ENCODE peak calls at places on chromosomes 16 and 17, in six cellular contexts. N, G, E, J, S and Y are unnamed samples.

GRCh38 chr16:73154063-73154870 is 106.3 kb upstream of the ZFHX3 start:
- DNase-seq in N (no peak), G (no peak), E (no peak), J (no peak), S (no peak), Y (no peak)

GRCh38 chr17:63571632-63572310 is 21.5 kb downstream of the DCAF7 start:
- DNase-seq in N (no peak), G (peak), E (no peak), J (no peak), S (no peak), Y (peak)

GRCh38 chr17:18992454-18993130 is 12.0 kb downstream of the FAM83G start:
- DNase-seq in N (no peak), G (no peak), E (no peak), J (no peak), S (no peak), Y (no peak)

GRCh38 chr17:50689956-50690886 is 17.5 kb downstream of the ANKRD40 start:
- DNase-seq in N (no peak), G (peak), E (peak), J (no peak), S (no peak), Y (no peak)

GRCh38 chr17:32903774-32904673 is 23.9 kb upstream of the TMEM98 start:
- DNase-seq in N (no peak), G (no peak), E (no peak), J (no peak), S (no peak), Y (no peak)

GRCh38 chr17:45316271-45317112 is at the start of gene MAP3K14:
- DNase-seq in N (no peak), G (peak), E (peak), J (no peak), S (peak), Y (no peak)

GRCh38 chr17:652310-652709 is 62.3 kb downstream of the VPS53 start:
- DNase-seq in N (no peak), G (no peak), E (peak), J (no peak), S (no peak), Y (no peak)

GRCh38 chr17:49472527-49472926 is 22.6 kb upstream of the NGFR start:
- DNase-seq in N (no peak), G (no peak), E (no peak), J (no peak), S (no peak), Y (no peak)

GRCh38 chr17:78378225-78379133 is at the start of gene PGS1:
- DNase-seq in N (peak), G (peak), E (peak), J (no peak), S (peak), Y (no peak)

GRCh38 chr16:66600484-66600883 is 4.0 kb upstream of the CMTM3 start:
- DNase-seq in N (no peak), G (no peak), E (no peak), J (no peak), S (no peak), Y (no peak)

GRCh38 chr17:77133087-77133633 is 7.6 kb upstream of the SEC14L1 start:
- DNase-seq in N (no peak), G (no peak), E (no peak), J (no peak), S (no peak), Y (no peak)

GRCh38 chr17:75723201-75723930 is 2.1 kb downstream of the ITGB4 start:
- DNase-seq in N (no peak), G (no peak), E (peak), J (no peak), S (no peak), Y (peak)

GRCh38 chr17:2023692-2024571 is 1.2 kb downstream of the RTN4RL1 start:
- DNase-seq in N (no peak), G (peak), E (no peak), J (no peak), S (peak), Y (no peak)

GRCh38 chr17:1298616-1299015 is 19.2 kb downstream of the TRARG1 start:
- DNase-seq in N (no peak), G (no peak), E (no peak), J (no peak), S (no peak), Y (no peak)

GRCh38 chr17:14302421-14303099 is 1.7 kb downstream of the HS3ST3B1 start:
- DNase-seq in N (peak), G (peak), E (peak), J (no peak), S (peak), Y (no peak)
- TF ChIP-seq POLR2A in N (no peak), G (no peak), E (no peak), J (no peak), S (no peak), Y (no peak)

GRCh38 chr16:10765772-10766171 is 22.1 kb downstream of the NUBP1 start:
- DNase-seq in N (no peak), G (no peak), E (no peak), J (no peak), S (no peak), Y (no peak)
- TF ChIP-seq POLR2A in N (no peak), G (no peak), E (no peak), J (no peak), S (no peak), Y (no peak)

GRCh38 chr16:89318871-89319627 is 101.5 kb downstream of the ZNF778 start:
- DNase-seq in N (no peak), G (no peak), E (no peak), J (no peak), S (no peak), Y (no peak)
- TF ChIP-seq POLR2A in N (no peak), G (no peak), E (no peak), J (no peak), S (no peak), Y (no peak)

DNA sequence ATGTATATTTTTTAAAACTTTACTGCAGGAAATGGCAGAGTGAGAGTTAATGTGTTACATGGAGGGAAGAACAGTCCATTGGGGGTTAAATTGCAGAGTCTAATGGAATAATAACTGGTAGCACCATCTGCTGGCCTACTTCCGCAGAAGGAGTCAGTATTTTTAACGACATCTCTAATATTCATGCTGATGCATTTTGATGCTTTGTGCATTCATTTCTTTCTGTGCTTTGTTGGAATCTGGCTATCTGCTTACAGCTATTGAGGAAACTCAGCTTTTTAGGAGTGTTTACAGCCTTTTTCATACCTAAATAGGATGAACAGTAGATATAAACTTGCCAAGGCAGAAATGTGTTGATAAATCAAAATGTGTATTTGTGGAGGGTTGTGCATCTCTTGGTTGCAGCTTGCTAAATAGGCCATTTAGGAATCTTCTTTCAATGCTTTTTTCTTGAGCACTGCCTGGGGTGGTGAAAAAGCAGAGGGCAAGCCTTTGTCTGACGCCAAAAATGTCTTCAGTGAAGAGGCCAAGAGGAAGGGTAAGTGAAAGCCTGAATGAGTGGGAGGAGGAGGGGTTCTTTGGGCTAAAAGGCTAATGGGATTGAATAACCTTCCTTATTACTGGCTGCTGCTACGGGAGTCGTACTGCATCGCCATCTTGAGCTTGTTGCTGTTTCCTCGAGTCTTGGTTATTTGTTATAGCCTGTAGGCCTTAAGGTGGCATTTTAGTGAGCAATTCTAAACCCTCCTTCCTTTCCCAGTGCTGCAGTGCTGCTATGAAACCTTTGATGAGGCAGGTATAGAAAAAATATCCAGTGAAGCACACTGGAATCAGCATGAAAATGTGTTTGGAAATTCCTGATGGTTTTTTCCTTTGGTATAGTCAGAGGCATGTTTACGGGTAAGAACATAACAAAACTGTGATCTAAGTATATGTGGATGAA is 153.3 kb downstream of the CHD9 start:
- DNase-seq in N (peak), G (peak), E (no peak), J (no peak), S (peak), Y (peak)
- TF ChIP-seq POLR2A in N (peak), G (peak), E (no peak), J (no peak), S (peak), Y (no peak)

DNA sequence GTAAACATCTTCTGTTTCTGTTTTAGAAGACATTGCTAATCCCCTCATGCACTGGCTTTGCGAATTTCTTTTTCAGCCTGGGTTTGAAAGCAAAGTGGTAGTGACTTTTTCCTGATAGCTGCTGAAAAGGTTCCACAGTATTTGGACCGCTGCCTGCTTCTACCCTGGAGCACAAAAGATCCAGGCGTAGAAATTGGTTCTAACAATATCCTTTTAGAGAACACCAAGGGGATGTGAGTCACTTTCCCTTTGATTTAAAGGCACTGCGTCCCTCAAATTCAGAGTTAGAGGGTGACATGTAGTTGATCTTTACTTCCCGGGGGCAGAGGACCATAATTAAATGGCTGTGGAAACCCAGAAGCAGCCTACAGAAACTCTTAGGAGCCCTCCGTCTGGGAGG is 218.4 kb downstream of the WWOX start:
- DNase-seq in N (no peak), G (no peak), E (no peak), J (no peak), S (no peak), Y (no peak)
- TF ChIP-seq POLR2A in N (no peak), G (no peak), E (no peak), J (no peak), S (no peak), Y (no peak)